ENCODE peak calls at places on chromosomes 3 and 15, in five cellular contexts. Z is upper lobe of left lung; B is heart left ventricle; U is mammary epithelial cell; K is CD8-positive, alpha-beta memory T cell. M is an unnamed sample.

GRCh38 chr3:30685267-30685667 is 78.9 kb downstream of the TGFBR2 start:
- DNase-seq in Z (no peak), B (no peak), U (no peak), K (no peak), M (no peak)

GRCh38 chr15:57335326-57336118 is 40.8 kb upstream of the CGNL1 start:
- DNase-seq in Z (no peak), B (no peak), U (no peak), K (no peak), M (no peak)

GRCh38 chr3:50606596-50606995 is 5.0 kb downstream of the CISH start:
- DNase-seq in Z (no peak), B (no peak), U (no peak), K (peak; percentile 40), M (peak; percentile 43)

GRCh38 chr15:34759347-34759746 is 4.5 kb upstream of the GJD2 start:
- DNase-seq in Z (no peak), B (no peak), U (no peak), K (no peak), M (no peak)

GRCh38 chr15:58525926-58526538 is 94.2 kb downstream of the LIPC start:
- DNase-seq in Z (peak; percentile 23), B (no peak), U (no peak), K (no peak), M (no peak)

GRCh38 chr3:10495614-10496013 is 9.8 kb downstream of the ATP2B2 start:
- DNase-seq in Z (no peak), B (no peak), U (no peak), K (no peak), M (no peak)

GRCh38 chr3:70393881-70394612 is 81.6 kb upstream of the MDFIC2 start:
- DNase-seq in Z (no peak), B (no peak), U (no peak), K (no peak), M (no peak)

GRCh38 chr15:85430406-85431204 is 50.2 kb downstream of the AKAP13 start:
- DNase-seq in Z (no peak), B (no peak), U (peak; percentile 68), K (no peak), M (no peak)

GRCh38 chr3:107369791-107370190 is 7.4 kb upstream of the CCDC54 start:
- DNase-seq in Z (no peak), B (no peak), U (no peak), K (no peak), M (no peak)

GRCh38 chr15:71103102-71103676 is 12.1 kb upstream of the THSD4 start:
- DNase-seq in Z (no peak), B (no peak), U (peak; percentile 69), K (no peak), M (no peak)

GRCh38 chr15:80801891-80802680 is 22.9 kb downstream of the CEMIP start:
- DNase-seq in Z (peak; percentile 30), B (peak; percentile 75), U (no peak), K (no peak), M (no peak)

GRCh38 chr3:117263735-117264134 is 554.2 kb downstream of the TUSC7 start:
- DNase-seq in Z (no peak), B (no peak), U (no peak), K (no peak), M (no peak)

GRCh38 chr3:133574260-133574881 is 885 bp downstream of the CDV3 start:
- DNase-seq in Z (peak; percentile 80), B (peak; percentile 84), U (peak; percentile 68), K (peak; percentile 72), M (peak; percentile 55)

GRCh38 chr3:46406786-46407611 is at the start of the genes CCR5AS and CCRL2:
- DNase-seq in Z (peak; percentile 87), B (peak; percentile 76), U (no peak), K (peak; percentile 23), M (peak; percentile 93)

GRCh38 chr15:39770748-39771689 is 11.6 kb downstream of the FSIP1 start:
- DNase-seq in Z (no peak), B (no peak), U (peak; percentile 30), K (no peak), M (no peak)

DNA sequence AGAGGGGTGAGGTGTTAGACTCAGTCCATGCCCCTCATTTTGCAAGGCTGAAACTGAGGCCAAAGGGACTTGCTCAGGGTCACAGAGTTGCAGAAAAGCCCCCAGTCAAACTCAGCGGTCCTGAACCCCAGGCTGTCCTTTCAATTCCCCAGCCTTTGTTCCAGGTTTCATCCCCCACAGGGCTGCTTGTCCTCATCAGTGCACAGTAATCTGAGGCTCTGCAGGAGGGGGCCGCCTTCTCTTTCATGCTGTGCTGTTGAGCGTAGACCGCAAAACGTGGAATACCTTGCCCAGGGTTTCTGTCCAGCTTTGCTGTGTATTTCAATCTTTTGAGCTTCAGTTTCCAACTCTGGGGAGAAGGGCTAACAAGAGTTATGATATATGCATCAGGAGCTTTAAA is 64.7 kb downstream of the FAM43A start:
- DNase-seq in Z (no peak), B (no peak), U (no peak), K (no peak), M (no peak)
- H3K27me3 ChIP-seq in Z (no peaks in the 10 kb centered on the region), B (no peaks in the 10 kb centered on the region), U (no peaks in the 10 kb centered on the region), K (no peaks in the 10 kb centered on the region), M (no peaks in the 10 kb centered on the region)

DNA sequence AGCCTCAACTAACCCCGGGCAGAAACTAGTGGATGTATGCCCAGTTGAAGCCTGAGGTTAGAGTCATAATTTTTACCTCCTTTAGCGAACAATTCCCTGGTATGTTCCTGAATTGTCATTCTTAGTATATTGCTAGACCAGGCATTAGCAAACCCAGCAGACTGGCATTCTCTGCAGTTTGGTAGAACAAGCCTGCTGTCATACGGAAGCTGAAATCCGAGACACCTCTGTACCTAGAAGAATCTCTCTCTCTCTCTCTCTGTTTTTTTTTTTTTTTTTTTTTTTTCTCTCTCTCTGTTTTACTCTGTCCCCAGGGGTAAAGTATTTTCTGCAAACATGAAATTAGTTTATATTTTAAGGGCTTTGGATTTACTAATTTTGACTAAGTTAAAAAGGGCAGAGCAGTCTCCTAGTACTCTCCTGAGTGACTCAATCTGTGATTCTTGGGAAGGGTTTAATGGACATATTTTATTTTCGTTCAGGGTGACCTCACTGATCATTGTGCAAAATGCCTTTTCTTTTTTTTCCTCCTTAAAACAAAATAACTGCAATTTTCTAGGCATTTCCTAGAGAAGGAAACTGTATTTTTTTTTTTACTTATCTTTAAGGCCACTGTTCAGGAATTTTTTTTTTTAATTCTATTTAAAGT is 133.6 kb upstream of the ICE2 start:
- DNase-seq in Z (no peak), B (no peak), U (peak; percentile 12), K (no peak), M (no peak)
- H3K27me3 ChIP-seq in Z (no peaks in the 10 kb centered on the region), B (no peaks in the 10 kb centered on the region), U (no peaks in the 10 kb centered on the region), K (no peaks in the 10 kb centered on the region), M (no peaks in the 10 kb centered on the region)

GRCh38 chr3:151228291-151229125 is 25.5 kb upstream of the GPR171 start:
- DNase-seq in Z (no peak), B (no peak), U (peak; percentile 63), K (no peak), M (no peak)

GRCh38 chr3:151232991-151233390 is 30.0 kb upstream of the GPR171 start:
- DNase-seq in Z (no peak), B (no peak), U (no peak), K (no peak), M (no peak)

GRCh38 chr3:151226825-151227224 is 23.8 kb upstream of the GPR171 start:
- DNase-seq in Z (no peak), B (no peak), U (no peak), K (no peak), M (no peak)

GRCh38 chr3:151227438-151228290 is 24.6 kb upstream of the GPR171 start:
- DNase-seq in Z (peak; percentile 75), B (peak; percentile 60), U (peak; percentile 60), K (peak; percentile 70), M (peak; percentile 67)

GRCh38 chr3:151230644-151231043 is 27.6 kb upstream of the GPR171 start:
- DNase-seq in Z (no peak), B (no peak), U (no peak), K (no peak), M (no peak)
- H3K27me3 ChIP-seq in Z (no peaks in the 10 kb centered on the region), B (no peaks in the 10 kb centered on the region), U (peaks cover 2% of the 10 kb centered on the region), K (no peaks in the 10 kb centered on the region), M (no peaks in the 10 kb centered on the region)

DNA sequence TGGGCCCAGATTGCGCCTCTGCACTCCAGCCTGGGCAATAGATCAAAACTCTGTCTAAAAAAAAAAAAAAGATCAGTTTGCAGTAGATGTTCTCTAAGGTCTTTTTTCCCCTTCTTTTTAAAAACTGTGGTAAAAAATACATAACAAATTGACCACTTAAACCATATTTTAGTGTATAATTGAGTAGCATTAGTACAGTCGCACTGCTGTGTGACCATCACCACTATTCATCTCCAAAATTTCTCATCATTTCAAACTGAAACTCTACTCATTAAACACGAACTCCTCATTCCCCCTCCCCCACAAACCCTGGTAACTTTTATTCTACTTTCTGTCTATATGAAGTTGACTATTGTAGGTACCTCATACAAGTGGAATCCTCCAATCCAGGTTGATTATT is 160.3 kb downstream of the PEX5L start:
- DNase-seq in Z (no peak), B (no peak), U (no peak), K (no peak), M (no peak)
- H3K27me3 ChIP-seq in Z (no peaks in the 10 kb centered on the region), B (no peaks in the 10 kb centered on the region), U (no peaks in the 10 kb centered on the region), K (no peaks in the 10 kb centered on the region), M (no peaks in the 10 kb centered on the region)

GRCh38 chr3:128971421-128971820 is 22.5 kb downstream of the CFAP92 start:
- DNase-seq in Z (peak; percentile 63), B (peak; percentile 86), U (no peak), K (no peak), M (no peak)
- H3K27me3 ChIP-seq in Z (no peaks in the 10 kb centered on the region), B (no peaks in the 10 kb centered on the region), U (no peaks in the 10 kb centered on the region), K (no peaks in the 10 kb centered on the region), M (no peaks in the 10 kb centered on the region)

DNA sequence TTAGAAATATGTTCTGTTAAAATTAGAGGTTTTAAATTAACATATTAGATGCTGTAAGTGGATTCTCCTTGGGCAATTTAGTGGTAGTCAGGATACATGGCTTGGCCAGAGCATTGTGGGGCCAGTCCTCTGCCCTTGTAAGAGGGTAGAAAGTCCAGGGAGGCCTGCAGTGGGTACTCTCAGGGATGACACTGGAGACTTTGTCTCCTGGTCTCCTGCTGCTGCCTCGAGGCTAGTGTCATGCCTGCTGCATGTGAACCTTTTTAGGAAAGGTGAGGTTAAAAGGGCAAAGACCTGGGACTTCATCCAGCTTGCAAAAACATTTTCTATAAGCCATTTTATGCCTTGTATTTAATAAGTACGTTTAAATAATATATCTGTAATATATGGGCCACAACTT is 96.8 kb upstream of the PROK2 start:
- DNase-seq in Z (no peak), B (no peak), U (no peak), K (no peak), M (no peak)
- H3K27me3 ChIP-seq in Z (no peaks in the 10 kb centered on the region), B (no peaks in the 10 kb centered on the region), U (peaks cover 2% of the 10 kb centered on the region), K (no peaks in the 10 kb centered on the region), M (no peaks in the 10 kb centered on the region)

GRCh38 chr3:53705024-53705750 is 141.0 kb downstream of the CHDH start:
- DNase-seq in Z (no peak), B (no peak), U (no peak), K (no peak), M (no peak)

GRCh38 chr3:53705774-53706173 is 140.4 kb downstream of the CHDH start:
- DNase-seq in Z (no peak), B (no peak), U (no peak), K (no peak), M (no peak)

GRCh38 chr3:53703630-53704362 is 142.4 kb downstream of the CHDH start:
- DNase-seq in Z (no peak), B (no peak), U (no peak), K (no peak), M (no peak)

GRCh38 chr3:53702776-53703175 is 143.4 kb downstream of the CHDH start:
- DNase-seq in Z (no peak), B (no peak), U (no peak), K (no peak), M (no peak)

DNA sequence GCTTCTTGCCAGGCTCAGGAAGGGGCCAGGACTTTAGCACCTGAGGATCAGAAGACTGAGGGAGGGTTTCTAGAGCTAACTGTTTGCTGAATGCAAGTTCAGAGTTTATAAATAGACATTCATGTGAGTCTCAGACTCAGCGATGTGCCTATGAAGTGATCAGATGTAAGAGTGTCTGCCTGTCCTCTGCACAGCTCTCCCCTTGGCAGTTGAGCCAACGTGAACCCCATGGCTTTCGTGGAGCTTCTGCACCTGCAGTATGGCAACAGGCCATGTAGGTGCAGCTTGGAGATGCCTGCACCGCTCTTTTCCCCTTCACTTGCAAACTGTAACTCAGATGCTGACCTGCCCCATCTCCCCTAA is 141.9 kb downstream of the CHDH start:
- DNase-seq in Z (no peak), B (no peak), U (no peak), K (no peak), M (no peak)
- H3K27me3 ChIP-seq in Z (no peaks in the 10 kb centered on the region), B (no peaks in the 10 kb centered on the region), U (no peaks in the 10 kb centered on the region), K (peaks cover 6% of the 10 kb centered on the region), M (no peaks in the 10 kb centered on the region)

M was measured in Peyer's patch.